ENCODE peak calls at places on chromosomes 16 and 17, in ten cellular contexts. One of them, this sample, is unnamed.

GRCh38 chr17:15441315-15441714 is 26.1 kb downstream of the CDRT4 start:
- DNase-seq in AG04449: no peak
- DNase-seq in Caco-2: no peak
- DNase-seq in Calu3: no peak
- DNase-seq in Daoy: no peak
- DNase-seq in cerebellar cortex: no peak
- DNase-seq in left colon: no peak
- DNase-seq in AML-193: no peak
- DNase-seq in heart left ventricle: no peak
- DNase-seq in cardiac muscle cell: no peak
- DNase-seq in this sample: no peak

GRCh38 chr16:27179500-27180072 is 23.7 kb upstream of the KDM8 start:
- DNase-seq in Daoy: peak
- DNase-seq in heart left ventricle: peak
- DNase-seq in Caco-2: peak
- DNase-seq in left colon: peak
- DNase-seq in AG04449: no peak
- DNase-seq in cerebellar cortex: peak
- DNase-seq in cardiac muscle cell: peak
- DNase-seq in AML-193: peak
- DNase-seq in Calu3: peak
- DNase-seq in this sample: peak

GRCh38 chr17:76567634-76568432 is 17.8 kb downstream of the ST6GALNAC2 start:
- DNase-seq in Caco-2: no peak
- DNase-seq in AML-193: peak
- DNase-seq in left colon: no peak
- DNase-seq in Daoy: no peak
- DNase-seq in AG04449: no peak
- DNase-seq in Calu3: peak
- DNase-seq in cardiac muscle cell: no peak
- DNase-seq in heart left ventricle: no peak
- DNase-seq in cerebellar cortex: peak
- DNase-seq in this sample: peak

GRCh38 chr17:48483004-48483403 is 47.8 kb downstream of the HOXB1 start:
- DNase-seq in left colon: no peak
- DNase-seq in Daoy: peak
- DNase-seq in AML-193: no peak
- DNase-seq in heart left ventricle: no peak
- DNase-seq in AG04449: no peak
- DNase-seq in Calu3: no peak
- DNase-seq in Caco-2: no peak
- DNase-seq in cerebellar cortex: no peak
- DNase-seq in cardiac muscle cell: no peak
- DNase-seq in this sample: no peak

GRCh38 chr16:88063201-88063773 is 112.1 kb downstream of the BANP start:
- DNase-seq in Caco-2: no peak
- DNase-seq in Calu3: no peak
- DNase-seq in Daoy: no peak
- DNase-seq in cerebellar cortex: peak
- DNase-seq in AG04449: peak
- DNase-seq in heart left ventricle: peak
- DNase-seq in left colon: no peak
- DNase-seq in AML-193: no peak
- DNase-seq in cardiac muscle cell: no peak
- DNase-seq in this sample: no peak

GRCh38 chr17:38421224-38421841 is 6.9 kb upstream of the ARHGAP23 start:
- DNase-seq in Calu3: no peak
- DNase-seq in heart left ventricle: no peak
- DNase-seq in AML-193: no peak
- DNase-seq in cardiac muscle cell: peak
- DNase-seq in Caco-2: no peak
- DNase-seq in Daoy: no peak
- DNase-seq in AG04449: peak
- DNase-seq in cerebellar cortex: no peak
- DNase-seq in left colon: no peak
- DNase-seq in this sample: no peak

GRCh38 chr16:3431779-3432219 is 11.5 kb downstream of the ZNF597 start:
- DNase-seq in AML-193: no peak
- DNase-seq in Caco-2: no peak
- DNase-seq in cerebellar cortex: peak
- DNase-seq in heart left ventricle: peak
- DNase-seq in Daoy: peak
- DNase-seq in Calu3: no peak
- DNase-seq in left colon: peak
- DNase-seq in AG04449: no peak
- DNase-seq in cardiac muscle cell: no peak
- DNase-seq in this sample: no peak

GRCh38 chr16:50602531-50603205 is 54.5 kb downstream of the NKD1 start:
- DNase-seq in heart left ventricle: no peak
- DNase-seq in Calu3: no peak
- DNase-seq in cardiac muscle cell: no peak
- DNase-seq in AML-193: no peak
- DNase-seq in Caco-2: no peak
- DNase-seq in Daoy: peak
- DNase-seq in AG04449: no peak
- DNase-seq in cerebellar cortex: peak
- DNase-seq in left colon: peak
- DNase-seq in this sample: no peak

GRCh38 chr17:41863074-41863843 is 2.0 kb downstream of the KLHL11 start:
- DNase-seq in heart left ventricle: no peak
- DNase-seq in AML-193: no peak
- DNase-seq in cerebellar cortex: peak
- DNase-seq in cardiac muscle cell: no peak
- DNase-seq in Calu3: no peak
- DNase-seq in left colon: no peak
- DNase-seq in AG04449: no peak
- DNase-seq in Caco-2: no peak
- DNase-seq in Daoy: no peak
- DNase-seq in this sample: no peak

GRCh38 chr17:3773511-3773910 is 27.5 kb downstream of the ITGAE start:
- DNase-seq in cardiac muscle cell: no peak
- DNase-seq in Daoy: peak
- DNase-seq in Calu3: no peak
- DNase-seq in heart left ventricle: no peak
- DNase-seq in left colon: no peak
- DNase-seq in AML-193: no peak
- DNase-seq in cerebellar cortex: no peak
- DNase-seq in Caco-2: no peak
- DNase-seq in AG04449: no peak
- DNase-seq in this sample: no peak

GRCh38 chr17:30005709-30006320 is 64.4 kb downstream of the EFCAB5 start:
- DNase-seq in cerebellar cortex: no peak
- DNase-seq in left colon: no peak
- DNase-seq in cardiac muscle cell: peak
- DNase-seq in AML-193: no peak
- DNase-seq in AG04449: no peak
- DNase-seq in Caco-2: peak
- DNase-seq in Calu3: no peak
- DNase-seq in Daoy: peak
- DNase-seq in heart left ventricle: no peak
- DNase-seq in this sample: no peak

GRCh38 chr17:48427598-48427997 is 2.4 kb downstream of the SKAP1 start:
- DNase-seq in cardiac muscle cell: no peak
- DNase-seq in cerebellar cortex: no peak
- DNase-seq in Calu3: no peak
- DNase-seq in Daoy: peak
- DNase-seq in Caco-2: no peak
- DNase-seq in AG04449: no peak
- DNase-seq in left colon: no peak
- DNase-seq in AML-193: no peak
- DNase-seq in heart left ventricle: no peak
- DNase-seq in this sample: no peak

GRCh38 chr16:70750893-70751467 is 50.0 kb downstream of the VAC14 start:
- DNase-seq in heart left ventricle: peak
- DNase-seq in Daoy: peak
- DNase-seq in Caco-2: no peak
- DNase-seq in AML-193: no peak
- DNase-seq in cerebellar cortex: no peak
- DNase-seq in Calu3: no peak
- DNase-seq in cardiac muscle cell: peak
- DNase-seq in left colon: peak
- DNase-seq in AG04449: peak
- DNase-seq in this sample: no peak

GRCh38 chr16:52405441-52405840 is 141.5 kb downstream of the TOX3 start:
- DNase-seq in Calu3: no peak
- DNase-seq in cardiac muscle cell: no peak
- DNase-seq in AML-193: no peak
- DNase-seq in AG04449: no peak
- DNase-seq in left colon: no peak
- DNase-seq in heart left ventricle: no peak
- DNase-seq in Daoy: no peak
- DNase-seq in Caco-2: no peak
- DNase-seq in cerebellar cortex: no peak
- DNase-seq in this sample: no peak

This sample was measured in KBM-7.